ENCODE peak calls at places on chromosomes 2 and 18, in four cellular contexts. A is Caco-2, U is choroid plexus epithelial cell, G is neuronal stem cell. F is an unnamed sample.

GRCh38 chr2:138455691-138456090 is 45.9 kb upstream of the SPOPL start:
- DNase-seq in U (no peak), G (no peak), A (no peak), F (no peak)

GRCh38 chr2:219645631-219646527 is 18.4 kb downstream of the SLC4A3 start:
- DNase-seq in A (no peak), U (peak; percentile 75), G (no peak), F (no peak)

GRCh38 chr2:103005386-103005785 is 243.6 kb downstream of the TMEM182 start:
- DNase-seq in U (no peak), A (no peak), G (no peak), F (no peak)

GRCh38 chr2:55961318-55961911 is 37.8 kb upstream of the EFEMP1 start:
- DNase-seq in U (peak; percentile 86), G (peak; percentile 17), A (peak; percentile 42), F (no peak)

GRCh38 chr2:215917953-215918620 is 95.3 kb downstream of the MREG start:
- DNase-seq in U (peak; percentile 72), A (no peak), G (no peak), F (no peak)

GRCh38 chr2:178335218-178335617 is 115.8 kb downstream of the PRKRA start:
- DNase-seq in G (no peak), U (no peak), A (no peak), F (no peak)

GRCh38 chr2:240465268-240465764 is 29.9 kb downstream of the GPC1 start:
- DNase-seq in A (no peak), G (no peak), U (no peak), F (no peak)

GRCh38 chr2:236670235-236670620 is 100.6 kb downstream of the ACKR3 start:
- DNase-seq in U (no peak), A (no peak), G (no peak), F (peak; percentile 46)

GRCh38 chr2:167509585-167509984 is 621.3 kb downstream of the XIRP2 start:
- DNase-seq in G (peak; percentile 15), U (peak; percentile 68), A (peak; percentile 5), F (no peak)

GRCh38 chr2:198706683-198707082 is 751.1 kb downstream of the SATB2 start:
- DNase-seq in G (no peak), A (no peak), U (no peak), F (no peak)

GRCh38 chr18:69757733-69758132 is 189.9 kb downstream of the CD226 start:
- DNase-seq in A (no peak), U (peak; percentile 4), G (no peak), F (no peak)
- H3K4me3 ChIP-seq in A (no peak overlapping the region), U (no peak overlapping the region), G (no peak overlapping the region), F (no peak overlapping the region)

DNA sequence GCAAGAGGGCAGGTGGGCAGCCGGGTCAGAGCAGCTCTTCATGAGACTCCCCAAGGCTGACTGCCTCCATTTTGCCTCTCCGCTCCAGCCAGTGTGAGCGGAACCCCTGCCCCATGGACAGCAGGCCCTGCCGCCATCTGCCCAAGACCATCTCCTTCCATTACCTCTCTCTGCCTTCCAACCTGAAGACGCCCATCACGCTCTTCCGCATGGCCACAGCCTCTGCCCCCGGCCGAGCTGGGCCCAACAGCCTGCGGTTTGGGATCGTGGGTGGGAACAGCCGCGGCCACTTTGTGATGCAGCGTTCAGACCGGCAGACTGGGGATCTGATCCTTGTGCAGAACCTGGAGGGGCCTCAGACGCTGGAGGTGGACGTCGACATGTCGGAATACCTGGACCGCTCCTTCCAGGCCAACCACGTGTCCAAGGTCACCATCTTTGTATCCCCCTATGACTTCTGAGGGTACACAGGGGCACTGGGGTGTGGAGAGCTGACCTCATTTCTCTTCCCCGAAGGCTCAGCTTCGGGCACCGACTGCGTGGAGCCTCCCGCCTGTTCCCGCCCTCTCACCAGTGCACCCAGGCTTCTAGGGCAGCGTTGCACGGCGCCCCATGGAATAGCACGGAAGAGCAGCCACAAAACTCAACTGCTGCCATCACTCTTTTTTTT is 49.0 kb downstream of the FBLN7 start:
- DNase-seq in G (no peak), A (no peak), U (no peak), F (no peak)
- H3K4me3 ChIP-seq in G (no peak overlapping the region), A (no peak overlapping the region), U (no peak overlapping the region), F (no peak overlapping the region)

GRCh38 chr2:170815746-170816498 is 765 bp upstream of the GAD1 start:
- DNase-seq in A (peak; percentile 89), U (peak; percentile 61), G (peak; percentile 84), F (no peak)

GRCh38 chr2:170817247-170817998 is 736 bp downstream of the GAD1 start:
- DNase-seq in G (peak; percentile 12), U (peak; percentile 23), A (peak; percentile 50), F (no peak)

GRCh38 chr2:170818294-170819104 is 1.8 kb downstream of the GAD1 start:
- DNase-seq in U (no peak), A (peak; percentile 41), G (peak; percentile 23), F (no peak)

GRCh38 chr2:170816499-170817246 is at the start of gene GAD1:
- DNase-seq in U (peak; percentile 35), G (peak; percentile 33), A (peak; percentile 86), F (no peak)

GRCh38 chr2:170817999-170818293 is 1.3 kb downstream of the GAD1 start:
- DNase-seq in U (no peak), A (peak; percentile 49), G (peak; percentile 44), F (no peak)
- H3K4me3 ChIP-seq in U (no peak overlapping the region), A (peak overlapping the region; percentile 76), G (peak overlapping the region; percentile 31), F (peak overlapping the region; percentile 68)

DNA sequence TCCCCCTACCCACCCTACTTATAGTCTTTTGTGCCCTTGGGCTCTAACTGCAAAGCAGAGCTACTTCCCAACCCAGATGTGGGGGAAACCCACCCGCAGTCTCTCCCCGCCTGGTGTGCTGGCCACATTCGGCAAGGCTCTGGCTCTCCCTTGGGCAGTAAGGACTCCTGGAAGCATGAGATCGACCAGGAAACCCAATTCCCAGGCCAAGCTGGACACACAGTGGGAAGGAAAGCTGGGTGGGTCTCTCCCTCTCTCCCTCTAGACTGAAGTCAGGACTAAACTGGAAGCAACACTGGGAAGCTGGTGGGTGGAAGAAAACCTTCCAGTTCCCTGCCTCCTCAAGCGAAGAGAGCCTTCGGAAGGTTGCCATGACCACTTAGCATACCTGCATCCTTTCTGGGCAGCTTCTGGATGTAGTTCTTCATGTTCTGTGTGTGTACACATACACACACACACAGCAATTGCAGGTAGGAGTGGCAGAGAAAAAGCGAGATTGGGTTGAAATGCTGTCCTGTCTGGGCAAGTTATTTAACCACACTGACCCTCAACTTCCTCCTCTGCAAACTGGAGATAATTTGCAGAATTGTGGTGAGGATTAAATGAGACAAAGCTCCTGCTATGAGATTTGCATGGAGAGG is 33.9 kb downstream of the ZBTB7C start:
- DNase-seq in U (no peak), A (no peak), G (no peak), F (no peak)
- H3K4me3 ChIP-seq in U (no peak overlapping the region), A (no peak overlapping the region), G (no peak overlapping the region), F (peak overlapping the region; percentile 52)

F was measured in coronary artery.